ENCODE peak calls at places on chromosomes 4 and X, in five cellular contexts. Z is tibial nerve; X is keratinocyte; N is mesendoderm; W is CD8-positive, alpha-beta memory T cell. U is an unnamed sample.

GRCh38 chr4:48329976-48330375 is 11.4 kb upstream of the SLAIN2 start:
- DNase-seq in W (no peak), Z (no peak), X (no peak), N (no peak), U (no peak)

GRCh38 chr4:41866799-41867677 is 68.2 kb upstream of the TMEM33 start:
- DNase-seq in N (peak), W (no peak), X (no peak), Z (no peak), U (no peak)

GRCh38 chr4:106816501-106816900 is 219.6 kb downstream of the DKK2 start:
- DNase-seq in N (peak), Z (no peak), W (no peak), X (no peak), U (no peak)

GRCh38 chrX:142483965-142484364 is 278.9 kb upstream of the MAGEC2 start:
- DNase-seq in W (no peak), X (no peak), Z (no peak), N (no peak), U (no peak)

GRCh38 chr4:71132486-71132885 is 139.0 kb downstream of the DCK start:
- DNase-seq in Z (no peak), N (no peak), X (no peak), W (no peak), U (no peak)

GRCh38 chr4:37648084-37648817 is 37.9 kb downstream of the RELL1 start:
- DNase-seq in W (no peak), X (peak), Z (no peak), N (peak), U (peak)

GRCh38 chr4:139668036-139668435 is 2.4 kb downstream of the MGST2 start:
- DNase-seq in W (no peak), Z (no peak), N (peak), X (no peak), U (no peak)

GRCh38 chr4:116733368-116733767 is 352.0 kb downstream of the TRAM1L1 start:
- DNase-seq in W (no peak), N (no peak), X (no peak), Z (no peak), U (no peak)

GRCh38 chr4:5444918-5445517 is 263.3 kb downstream of the EVC2 start:
- DNase-seq in N (no peak), X (no peak), W (no peak), Z (no peak), U (no peak)

GRCh38 chr4:27084685-27085356 is 224.2 kb downstream of the STIM2 start:
- DNase-seq in W (no peak), N (peak), Z (no peak), X (no peak), U (no peak)

GRCh38 chr4:38099908-38100407 is 139.8 kb downstream of the PTTG2 start:
- DNase-seq in W (no peak), Z (no peak), N (no peak), X (peak), U (peak)

DNA sequence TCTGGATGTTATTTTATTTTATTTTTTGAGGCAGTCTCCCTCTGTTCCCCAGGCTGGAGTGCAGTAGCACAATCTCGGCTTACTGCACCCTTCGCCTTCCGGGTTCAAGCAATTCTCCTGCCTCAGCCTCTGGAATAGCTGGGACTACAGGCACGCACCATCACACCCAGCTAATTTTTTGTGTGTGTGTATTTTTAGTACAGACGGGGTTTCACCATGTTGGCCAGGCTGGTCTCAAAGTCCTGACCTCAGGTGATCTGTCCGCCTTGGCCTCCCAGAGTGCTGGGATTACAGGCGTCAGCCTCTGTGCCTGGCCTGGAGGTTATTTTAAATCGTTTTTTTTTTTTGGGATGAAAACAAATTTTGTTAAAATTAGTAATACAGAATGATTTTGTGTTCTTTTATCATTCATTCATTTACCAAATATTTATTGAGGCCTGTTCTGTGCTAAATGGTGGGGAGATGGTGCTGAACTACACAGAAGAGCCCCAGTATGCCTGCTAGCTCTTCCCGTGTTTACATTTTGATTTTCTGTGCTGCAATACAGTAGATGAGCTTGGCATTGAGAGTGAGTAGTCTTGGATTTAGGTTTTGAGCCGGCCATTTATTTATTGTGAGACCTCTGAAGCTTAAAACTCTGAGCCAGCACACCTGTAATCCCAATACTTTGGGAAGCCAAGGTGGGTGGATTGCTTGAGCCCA is 22.7 kb downstream of the ADD1 start:
- DNase-seq in W (no peak), N (no peak), Z (no peak), X (no peak), U (no peak)
- H3K27ac ChIP-seq in W (no peak), N (peak), Z (peak), X (no peak), U (no peak)

DNA sequence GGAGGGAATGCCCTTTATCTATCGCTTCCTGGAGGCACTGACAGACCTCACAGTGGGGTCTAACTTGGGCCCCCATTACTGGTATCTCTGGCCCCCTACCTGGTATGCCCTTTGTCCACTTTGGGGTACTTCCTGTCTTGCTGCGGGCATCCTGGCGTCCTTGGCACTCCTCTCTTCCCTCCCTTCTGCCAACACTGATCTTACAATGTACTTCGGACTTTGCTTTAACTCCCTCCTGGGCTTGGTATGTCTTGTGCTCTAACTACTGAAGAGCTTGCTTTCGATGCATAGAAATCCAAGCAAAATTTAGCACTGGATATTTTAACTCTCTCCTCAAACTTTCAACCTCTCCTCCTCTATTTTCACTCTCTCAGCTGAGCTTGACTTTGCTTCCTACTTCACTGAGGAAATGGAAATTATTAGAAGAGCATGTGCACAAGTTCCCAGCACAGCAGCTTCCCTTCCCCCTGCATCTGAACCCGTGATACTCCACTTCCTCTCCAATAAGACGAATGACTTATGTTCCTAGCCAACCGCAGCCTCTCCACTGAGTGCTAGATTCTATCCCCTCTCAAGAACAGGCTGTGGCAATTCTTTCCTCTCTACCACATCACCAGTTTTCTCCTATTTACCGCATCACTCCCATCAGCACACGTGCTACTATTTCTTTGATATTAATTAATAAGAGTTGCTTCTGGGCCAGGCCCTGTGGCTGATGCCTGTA is 52.9 kb downstream of the SUPT20HL2 start:
- DNase-seq in X (no peak), N (no peak), W (no peak), Z (no peak), U (no peak)
- H3K27ac ChIP-seq in X (no peak), N (no peak), W (no peak), Z (peak), U (no peak)

GRCh38 chr4:15914736-15915135 is 23.8 kb downstream of the FGFBP1 start:
- DNase-seq in X (no peak), N (no peak), Z (no peak), W (no peak), U (no peak)
- H3K27ac ChIP-seq in X (peak), N (no peak), Z (no peak), W (no peak), U (peak)

DNA sequence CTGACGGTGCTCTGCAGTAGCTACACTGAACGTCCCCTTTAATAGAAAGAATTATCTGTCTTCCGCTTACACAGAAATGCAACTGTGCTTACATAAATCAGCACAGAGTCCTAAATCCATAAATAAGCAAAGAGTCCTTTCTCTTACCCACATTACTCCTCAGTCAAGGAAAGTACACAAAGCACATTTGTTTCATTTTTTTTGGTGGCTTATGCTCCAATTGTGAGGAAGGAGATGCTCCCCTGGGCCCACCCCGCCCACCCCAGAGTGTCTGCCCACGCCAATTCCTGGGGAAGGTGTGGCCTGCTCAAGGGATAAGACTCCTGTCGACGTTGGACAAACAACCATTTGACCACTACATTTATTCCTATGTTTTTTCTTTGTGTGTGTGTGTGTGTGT is 53.8 kb downstream of the CPLX1 start:
- DNase-seq in X (no peak), N (no peak), W (no peak), Z (no peak), U (no peak)
- H3K27ac ChIP-seq in X (no peak), N (no peak), W (no peak), Z (peak), U (no peak)

DNA sequence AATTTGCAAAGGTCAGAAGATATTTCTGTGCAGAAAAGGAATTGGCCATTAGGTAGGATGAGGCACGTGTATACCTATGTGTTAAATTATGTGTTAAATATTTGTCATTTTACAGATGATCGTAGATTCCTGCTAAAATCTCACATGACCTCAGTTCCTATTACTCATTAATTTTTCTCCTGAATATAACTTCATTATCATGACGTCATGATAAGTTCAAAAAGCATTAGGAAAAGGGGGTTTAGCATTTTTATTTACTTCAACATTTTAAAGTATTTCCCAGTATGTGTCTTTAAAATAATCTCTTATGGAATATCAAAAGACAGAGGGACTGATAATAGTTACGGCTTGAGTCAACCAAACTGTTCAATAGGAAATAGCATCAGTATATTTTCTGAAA is 372.8 kb downstream of the IL1RAPL1 start:
- DNase-seq in Z (no peak), W (no peak), N (no peak), X (no peak), U (no peak)
- H3K27ac ChIP-seq in Z (no peak), W (no peak), N (no peak), X (no peak), U (no peak)

GRCh38 chr4:13641084-13641483 is 13.6 kb upstream of the BOD1L1 start:
- DNase-seq in Z (no peak), W (no peak), N (no peak), X (no peak), U (no peak)
- H3K27ac ChIP-seq in Z (no peak), W (no peak), N (no peak), X (no peak), U (no peak)

DNA sequence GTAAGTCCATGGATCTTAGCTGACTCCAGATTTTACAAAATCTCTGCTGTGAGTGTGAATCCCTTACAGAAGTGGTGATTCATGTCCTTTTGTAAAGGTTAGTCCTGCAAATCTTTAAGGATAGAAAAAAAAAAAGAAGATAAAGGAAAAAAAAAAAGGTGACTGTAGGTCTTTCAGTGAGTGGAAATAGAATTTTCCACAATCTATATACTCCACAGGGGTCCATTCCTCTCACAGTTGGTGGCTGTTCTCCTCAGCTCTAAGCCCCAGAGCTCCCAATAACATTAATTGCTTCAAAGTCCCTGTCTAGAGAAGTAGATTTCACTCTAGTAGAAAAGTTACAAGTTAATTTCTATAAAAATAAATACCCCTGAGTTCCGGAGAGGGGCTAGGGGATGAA is 189.1 kb downstream of the NDST4 start:
- DNase-seq in N (peak), X (no peak), W (no peak), Z (no peak), U (no peak)
- H3K27ac ChIP-seq in N (no peak), X (no peak), W (no peak), Z (no peak), U (no peak)

DNA sequence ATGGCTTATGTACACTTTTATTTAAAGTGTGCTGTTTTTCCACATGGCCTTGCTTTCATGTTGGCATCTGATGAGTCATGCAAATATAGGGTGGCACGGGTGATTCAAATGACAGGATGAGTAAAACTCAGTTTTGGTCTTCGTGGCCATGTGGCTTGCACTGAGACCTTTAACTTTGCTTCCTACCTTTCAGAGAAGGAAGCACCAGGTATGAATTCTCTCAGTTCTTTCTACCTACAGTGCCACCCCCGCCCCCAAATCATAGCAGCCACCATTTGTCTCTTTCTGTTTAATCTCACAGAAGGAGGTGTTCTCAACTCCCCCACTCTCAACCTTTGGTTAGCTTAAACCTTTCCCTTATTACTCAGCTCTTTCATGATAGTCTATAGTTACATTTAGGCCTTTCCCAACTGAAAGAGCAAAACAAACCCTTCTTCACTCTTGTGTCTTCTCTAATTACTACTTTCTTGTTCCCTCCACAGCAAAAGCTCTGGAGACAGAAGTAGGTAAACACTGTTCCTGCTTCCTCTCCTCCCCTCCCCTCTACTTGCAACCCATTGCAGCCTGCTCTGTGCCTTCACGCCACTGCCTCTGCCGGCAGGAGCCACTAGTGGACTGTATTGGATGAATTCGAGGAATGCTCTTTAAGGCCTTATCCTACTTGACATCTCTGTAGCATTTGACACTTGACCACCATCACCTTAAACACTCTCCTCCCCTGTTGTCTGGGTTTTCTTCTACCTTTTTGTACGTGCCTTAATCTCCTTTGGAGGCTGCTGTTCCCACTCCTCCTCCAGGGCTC is 123.7 kb downstream of the AFF1 start:
- DNase-seq in W (no peak), Z (no peak), X (no peak), N (peak), U (no peak)
- H3K27ac ChIP-seq in W (no peak), Z (peak), X (no peak), N (peak), U (no peak)

GRCh38 chrX:10769165-10769564 is 148.8 kb upstream of the MID1 start:
- DNase-seq in X (no peak), N (peak), W (no peak), Z (no peak), U (no peak)
- H3K27ac ChIP-seq in X (no peak), N (no peak), W (no peak), Z (peak), U (no peak)

DNA sequence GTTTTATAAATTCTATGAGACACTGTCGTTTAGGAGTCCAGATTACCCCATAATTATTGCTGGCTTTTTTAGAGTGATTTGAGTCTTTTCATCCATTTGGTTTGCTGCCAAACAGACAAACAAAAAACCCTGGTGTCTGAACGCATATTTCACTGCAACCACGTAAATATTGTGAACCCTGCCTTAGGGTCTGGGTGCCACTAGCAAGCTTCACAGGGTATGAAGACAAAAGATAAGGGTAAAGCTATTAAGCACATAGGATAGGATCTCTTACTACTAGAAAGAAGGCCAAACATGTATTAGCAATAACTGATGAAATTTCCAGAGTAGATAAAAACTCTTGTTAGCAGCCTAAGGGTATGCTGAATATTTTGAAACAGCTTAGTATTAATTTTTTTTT is 143.3 kb downstream of the BANK1 start:
- DNase-seq in X (no peak), N (no peak), Z (no peak), W (no peak), U (no peak)
- H3K27ac ChIP-seq in X (no peak), N (no peak), Z (no peak), W (no peak), U (no peak)

U was measured in epithelial cell of prostate.